ENCODE peak calls at places on chromosomes 6 and 20, in five cellular contexts. U is fibroblast of the conjunctiva; H is stimulated activated CD4-positive, alpha-beta T cell treated with anti-CD3 and anti-CD28 coated beads, Interleukin-4, amount 100 ng/mL, for 48 hours; S is mesothelial cell of epicardium; P is fibroblast of mammary gland. C is an unnamed sample.

GRCh38 chr6:106886444-106886843 is 88.1 kb downstream of the CD24 start:
- DNase-seq in U (no peak), H (no peak), S (no peak), P (no peak), C (no peak)

GRCh38 chr6:118897386-118897785 is 3.4 kb downstream of the ASF1A start:
- DNase-seq in U (no peak), H (no peak), S (no peak), P (no peak), C (no peak)

GRCh38 chr6:87333591-87334181 is 4.6 kb upstream of the GJB7 start:
- DNase-seq in U (no peak), H (no peak), S (no peak), P (peak; percentile 54), C (no peak)

GRCh38 chr6:162468326-162468725 is 259.2 kb downstream of the PRKN start:
- DNase-seq in U (peak; percentile 26), H (no peak), S (no peak), P (peak; percentile 24), C (no peak)

GRCh38 chr6:170441316-170441715 is 111.8 kb downstream of the PSMB1 start:
- DNase-seq in U (no peak), H (no peak), S (no peak), P (peak; percentile 66), C (no peak)

GRCh38 chr6:85580104-85580877 is 13.4 kb downstream of the SNX14 start:
- DNase-seq in U (no peak), H (no peak), S (no peak), P (peak; percentile 27), C (no peak)

GRCh38 chr20:52312131-52312729 is 120.7 kb upstream of the ZFP64 start:
- DNase-seq in U (peak; percentile 47), H (peak; percentile 27), S (peak; percentile 45), P (peak; percentile 65), C (peak; percentile 54)

GRCh38 chr6:89817481-89817880 is 2.1 kb downstream of the MDN1 start:
- DNase-seq in U (no peak), H (no peak), S (no peak), P (no peak), C (no peak)

GRCh38 chr6:17101422-17102257 is at the start of gene STMND1:
- DNase-seq in U (no peak), H (no peak), S (peak; percentile 60), P (peak; percentile 20), C (no peak)

GRCh38 chr6:109455502-109456282 is at the start of gene MICAL1:
- DNase-seq in U (peak; percentile 26), H (peak; percentile 53), S (peak; percentile 64), P (no peak), C (peak; percentile 41)

GRCh38 chr6:4958624-4959023 is 45.2 kb downstream of the RPP40 start:
- DNase-seq in U (no peak), H (no peak), S (no peak), P (no peak), C (no peak)

GRCh38 chr6:39189915-39190544 is 39.2 kb downstream of the KCNK5 start:
- DNase-seq in U (no peak), H (peak; percentile 13), S (no peak), P (no peak), C (no peak)

GRCh38 chr6:38364775-38365174 is 275.0 kb downstream of the BTBD9 start:
- DNase-seq in U (no peak), H (no peak), S (no peak), P (no peak), C (no peak)

GRCh38 chr6:118668761-118669411 is 17.5 kb upstream of the CEP85L start:
- DNase-seq in U (peak; percentile 26), H (no peak), S (no peak), P (peak; percentile 51), C (no peak)

GRCh38 chr6:170008386-170008785 is 257.0 kb downstream of the ERMARD start:
- DNase-seq in U (no peak), H (no peak), S (no peak), P (no peak), C (no peak)

GRCh38 chr20:38165089-38165965 is at the start of gene TGM2:
- DNase-seq in U (no peak), H (peak; percentile 34), S (peak; percentile 76), P (peak; percentile 49), C (no peak)

GRCh38 chr6:5302995-5303622 is 41.8 kb downstream of the FARS2 start:
- DNase-seq in U (no peak), H (peak; percentile 50), S (peak; percentile 44), P (peak; percentile 10), C (no peak)

GRCh38 chr6:136051140-136051775 is 198.9 kb downstream of the MTFR2 start:
- DNase-seq in U (no peak), H (no peak), S (no peak), P (no peak), C (no peak)